ENCODE peak calls at places on chromosomes 13 and 19, in nine cellular contexts. C is stimulated activated CD8-positive, alpha-beta memory T cell treated with anti-CD3 and anti-CD28 coated beads, Interleukin-4, amount 100 ng/mL, for 24 hours; R is mesothelial cell of epicardium; Y is amniotic stem cell; Q is fibroblast of lung; W is GF-D8; B is anterior cingulate cortex; P is NCI-H1092; M is hepatic stellate cell. J is an unnamed sample.

GRCh38 chr19:7931221-7932061 is 5.5 kb upstream of the CTXN1 start:
- DNase-seq in C (no peak), R (no peak), Y (no peak), Q (no peak), W (no peak), B (no peak), P (no peak), M (no peak), J (no peak)

GRCh38 chr19:56367829-56368711 is 25.3 kb downstream of the ZNF582 start:
- DNase-seq in C (peak), R (peak), Y (peak), Q (peak), W (peak), B (peak), P (peak), M (peak), J (peak)

GRCh38 chr13:46622918-46623256 is 69.9 kb downstream of the LRCH1 start:
- DNase-seq in C (no peak), R (no peak), Y (no peak), Q (peak), W (no peak), B (peak), P (peak), M (peak), J (peak)

GRCh38 chr13:19713186-19713965 is 69.4 kb downstream of the PSPC1 start:
- DNase-seq in C (no peak), R (no peak), Y (no peak), Q (peak), W (no peak), B (no peak), P (no peak), M (peak), J (peak)

GRCh38 chr13:45889582-45890243 is 38.2 kb upstream of the SIAH3 start:
- DNase-seq in C (no peak), R (no peak), Y (no peak), Q (no peak), W (no peak), B (no peak), P (no peak), M (no peak), J (no peak)

GRCh38 chr19:52034051-52034728 is 6.0 kb upstream of the ZNF614 start:
- DNase-seq in C (no peak), R (no peak), Y (no peak), Q (peak), W (no peak), B (no peak), P (no peak), M (no peak), J (no peak)

GRCh38 chr19:34274827-34275625 is 20.7 kb downstream of the GARRE1 start:
- DNase-seq in C (no peak), R (no peak), Y (peak), Q (peak), W (no peak), B (no peak), P (no peak), M (peak), J (peak)

GRCh38 chr13:111663505-111663904 is 343.1 kb downstream of the TEX29 start:
- DNase-seq in C (no peak), R (no peak), Y (no peak), Q (no peak), W (no peak), B (no peak), P (no peak), M (no peak), J (no peak)

GRCh38 chr13:40984670-40985366 is 34.3 kb downstream of the ELF1 start:
- DNase-seq in C (no peak), R (no peak), Y (no peak), Q (no peak), W (no peak), B (no peak), P (no peak), M (no peak), J (no peak)

GRCh38 chr13:73001971-73002370 is 56.8 kb upstream of the KLF5 start:
- DNase-seq in C (no peak), R (no peak), Y (no peak), Q (no peak), W (no peak), B (no peak), P (no peak), M (no peak), J (no peak)

GRCh38 chr13:27353166-27353583 is 71.2 kb upstream of the GTF3A start:
- DNase-seq in C (no peak), R (no peak), Y (no peak), Q (peak), W (no peak), B (no peak), P (no peak), M (peak), J (peak)

GRCh38 chr13:44870456-44870929 is 118.8 kb downstream of the NUFIP1 start:
- DNase-seq in C (no peak), R (no peak), Y (no peak), Q (no peak), W (no peak), B (no peak), P (peak), M (no peak), J (no peak)

GRCh38 chr19:6516018-6516658 is 14.0 kb upstream of the TUBB4A start:
- DNase-seq in C (peak), R (peak), Y (peak), Q (peak), W (peak), B (peak), P (no peak), M (peak), J (peak)

GRCh38 chr19:10422846-10423245 is 2.5 kb downstream of the PDE4A start:
- DNase-seq in C (no peak), R (no peak), Y (no peak), Q (no peak), W (no peak), B (no peak), P (no peak), M (no peak), J (no peak)

GRCh38 chr13:45282994-45283393 is 58.0 kb downstream of the TPT1 start:
- DNase-seq in C (no peak), R (no peak), Y (no peak), Q (no peak), W (no peak), B (no peak), P (no peak), M (no peak), J (no peak)

GRCh38 chr19:4896372-4896771 is 6.3 kb downstream of the ARRDC5 start:
- DNase-seq in C (no peak), R (no peak), Y (no peak), Q (no peak), W (no peak), B (no peak), P (no peak), M (no peak), J (no peak)

GRCh38 chr19:44969437-44969836 is 14.3 kb downstream of the CLPTM1 start:
- DNase-seq in C (no peak), R (no peak), Y (no peak), Q (no peak), W (no peak), B (no peak), P (no peak), M (no peak), J (no peak)

GRCh38 chr13:93881418-93881817 is 598.1 kb downstream of the DCT start:
- DNase-seq in C (no peak), R (no peak), Y (no peak), Q (peak), W (no peak), B (no peak), P (no peak), M (no peak), J (no peak)

GRCh38 chr13:28822801-28823200 is 2.7 kb downstream of the MTUS2 start:
- DNase-seq in C (no peak), R (no peak), Y (no peak), Q (no peak), W (no peak), B (no peak), P (no peak), M (no peak), J (no peak)

GRCh38 chr19:3576696-3577443 is 4.1 kb downstream of the HMG20B start:
- DNase-seq in C (no peak), R (peak), Y (no peak), Q (peak), W (no peak), B (peak), P (no peak), M (no peak), J (peak)

GRCh38 chr19:45250832-45251451 is at the start of gene MARK4:
- DNase-seq in C (peak), R (peak), Y (no peak), Q (peak), W (peak), B (peak), P (no peak), M (peak), J (peak)

GRCh38 chr19:55136399-55137102 is 12.5 kb downstream of the TNNT1 start:
- DNase-seq in C (no peak), R (no peak), Y (no peak), Q (no peak), W (no peak), B (no peak), P (no peak), M (no peak), J (no peak)

GRCh38 chr13:77429320-77430142 is 102.6 kb upstream of the MYCBP2 start:
- DNase-seq in C (peak), R (no peak), Y (no peak), Q (peak), W (no peak), B (no peak), P (no peak), M (no peak), J (no peak)

GRCh38 chr13:75186384-75186783 is 295.6 kb downstream of the TBC1D4 start:
- DNase-seq in C (no peak), R (no peak), Y (no peak), Q (no peak), W (no peak), B (no peak), P (no peak), M (no peak), J (no peak)

GRCh38 chr19:16013851-16014840 is 62.1 kb upstream of the TPM4 start:
- DNase-seq in C (no peak), R (no peak), Y (no peak), Q (no peak), W (no peak), B (no peak), P (no peak), M (no peak), J (no peak)

GRCh38 chr13:99356216-99357089 is 49.3 kb upstream of the GPR183 start:
- DNase-seq in C (no peak), R (no peak), Y (no peak), Q (peak), W (no peak), B (no peak), P (no peak), M (peak), J (no peak)

GRCh38 chr13:59663707-59664106 is 500.0 kb downstream of the DIAPH3 start:
- DNase-seq in C (no peak), R (no peak), Y (no peak), Q (no peak), W (no peak), B (no peak), P (no peak), M (no peak), J (no peak)

GRCh38 chr19:15776991-15777787 is 10.3 kb upstream of the OR10H5 start:
- DNase-seq in C (no peak), R (no peak), Y (no peak), Q (no peak), W (no peak), B (no peak), P (no peak), M (no peak), J (no peak)

GRCh38 chr19:41569481-41570150 is 6.3 kb upstream of the CEACAM21 start:
- DNase-seq in C (no peak), R (no peak), Y (no peak), Q (no peak), W (no peak), B (no peak), P (no peak), M (no peak), J (no peak)

GRCh38 chr19:1935484-1936208 is 5.3 kb upstream of the CSNK1G2 start:
- DNase-seq in C (no peak), R (no peak), Y (no peak), Q (peak), W (no peak), B (peak), P (no peak), M (peak), J (no peak)

GRCh38 chr19:48484931-48485612 is 15.9 kb downstream of the CYTH2 start:
- DNase-seq in C (no peak), R (no peak), Y (no peak), Q (no peak), W (no peak), B (no peak), P (no peak), M (no peak), J (no peak)

GRCh38 chr19:41601771-41602170 is 25.1 kb downstream of the CEACAM4 start:
- DNase-seq in C (no peak), R (no peak), Y (no peak), Q (no peak), W (no peak), B (no peak), P (no peak), M (no peak), J (no peak)

GRCh38 chr13:33262554-33262953 is 23.0 kb downstream of the STARD13 start:
- DNase-seq in C (no peak), R (no peak), Y (no peak), Q (no peak), W (no peak), B (no peak), P (no peak), M (no peak), J (no peak)

GRCh38 chr19:45498411-45499195 is at the start of gene PPM1N:
- DNase-seq in C (peak), R (no peak), Y (no peak), Q (no peak), W (no peak), B (no peak), P (no peak), M (no peak), J (peak)

GRCh38 chr13:34926513-34926912 is 15.6 kb upstream of the NBEA start:
- DNase-seq in C (no peak), R (no peak), Y (peak), Q (peak), W (no peak), B (no peak), P (no peak), M (no peak), J (peak)

J was measured in GM03348.